ENCODE peak calls at places on chromosomes 11 and 22, in six cellular contexts. One of them, this sample, is unnamed.
A peak's percentile ranks its signal among the peaks of the same experiment; 100 is the strongest.

GRCh38 chr11:130560000-130560852 is 111.8 kb downstream of the ADAMTS15 start:
- DNase-seq in astrocyte of the spinal cord: no peak
- DNase-seq in lower lobe of right lung: no peak
- DNase-seq in mucosa of descending colon: no peak
- DNase-seq in adrenal gland: peak; percentile 25
- DNase-seq in fibroblast of the aortic adventitia: no peak
- DNase-seq in this sample: no peak

GRCh38 chr11:58659404-58659803 is 36.9 kb downstream of the CNTF start:
- DNase-seq in fibroblast of the aortic adventitia: no peak
- DNase-seq in lower lobe of right lung: no peak
- DNase-seq in mucosa of descending colon: no peak
- DNase-seq in adrenal gland: no peak
- DNase-seq in astrocyte of the spinal cord: no peak
- DNase-seq in this sample: no peak

GRCh38 chr11:121648306-121648705 is 195.5 kb upstream of the SORL1-AS1 start:
- DNase-seq in adrenal gland: no peak
- DNase-seq in mucosa of descending colon: no peak
- DNase-seq in lower lobe of right lung: no peak
- DNase-seq in fibroblast of the aortic adventitia: no peak
- DNase-seq in astrocyte of the spinal cord: no peak
- DNase-seq in this sample: no peak

GRCh38 chr11:79383874-79384273 is 57.0 kb downstream of the TENM4 start:
- DNase-seq in lower lobe of right lung: no peak
- DNase-seq in adrenal gland: no peak
- DNase-seq in astrocyte of the spinal cord: no peak
- DNase-seq in mucosa of descending colon: no peak
- DNase-seq in fibroblast of the aortic adventitia: no peak
- DNase-seq in this sample: no peak

GRCh38 chr22:38316340-38317236 is 645 bp downstream of the CSNK1E start:
- DNase-seq in fibroblast of the aortic adventitia: peak; percentile 58
- DNase-seq in lower lobe of right lung: peak; percentile 77
- DNase-seq in astrocyte of the spinal cord: peak; percentile 66
- DNase-seq in mucosa of descending colon: peak; percentile 80
- DNase-seq in adrenal gland: peak; percentile 76
- DNase-seq in this sample: peak; percentile 81

GRCh38 chr11:34594603-34595002 is 26.3 kb upstream of the EHF start:
- DNase-seq in mucosa of descending colon: no peak
- DNase-seq in lower lobe of right lung: no peak
- DNase-seq in astrocyte of the spinal cord: no peak
- DNase-seq in adrenal gland: no peak
- DNase-seq in fibroblast of the aortic adventitia: no peak
- DNase-seq in this sample: no peak

GRCh38 chr22:37060801-37061610 is 9.5 kb downstream of the KCTD17 start:
- DNase-seq in lower lobe of right lung: no peak
- DNase-seq in fibroblast of the aortic adventitia: no peak
- DNase-seq in adrenal gland: no peak
- DNase-seq in mucosa of descending colon: no peak
- DNase-seq in astrocyte of the spinal cord: no peak
- DNase-seq in this sample: no peak

GRCh38 chr11:132202621-132203020 is 832.2 kb downstream of the NTM start:
- DNase-seq in fibroblast of the aortic adventitia: peak; percentile 22
- DNase-seq in astrocyte of the spinal cord: peak; percentile 62
- DNase-seq in mucosa of descending colon: no peak
- DNase-seq in adrenal gland: no peak
- DNase-seq in lower lobe of right lung: no peak
- DNase-seq in this sample: no peak

GRCh38 chr11:130631119-130631518 is 182.7 kb downstream of the ADAMTS15 start:
- DNase-seq in mucosa of descending colon: no peak
- DNase-seq in fibroblast of the aortic adventitia: peak; percentile 85
- DNase-seq in adrenal gland: no peak
- DNase-seq in lower lobe of right lung: no peak
- DNase-seq in astrocyte of the spinal cord: peak; percentile 92
- DNase-seq in this sample: no peak

GRCh38 chr11:7635137-7635536 is 38.2 kb downstream of the CYB5R2 start:
- DNase-seq in fibroblast of the aortic adventitia: no peak
- DNase-seq in mucosa of descending colon: no peak
- DNase-seq in lower lobe of right lung: no peak
- DNase-seq in astrocyte of the spinal cord: no peak
- DNase-seq in adrenal gland: no peak
- DNase-seq in this sample: no peak

GRCh38 chr11:39304586-39304985 is 2154.9 kb downstream of the LRRC4C start:
- DNase-seq in adrenal gland: no peak
- DNase-seq in mucosa of descending colon: no peak
- DNase-seq in fibroblast of the aortic adventitia: no peak
- DNase-seq in astrocyte of the spinal cord: no peak
- DNase-seq in lower lobe of right lung: no peak
- DNase-seq in this sample: no peak

GRCh38 chr11:66081505-66081904 is 11.4 kb downstream of the PACS1 start:
- DNase-seq in mucosa of descending colon: peak; percentile 50
- DNase-seq in adrenal gland: peak; percentile 47
- DNase-seq in lower lobe of right lung: peak; percentile 83
- DNase-seq in fibroblast of the aortic adventitia: no peak
- DNase-seq in astrocyte of the spinal cord: no peak
- DNase-seq in this sample: peak; percentile 77

GRCh38 chr11:24234822-24235508 is 261.9 kb upstream of the LUZP2 start:
- DNase-seq in astrocyte of the spinal cord: peak; percentile 28
- DNase-seq in mucosa of descending colon: peak; percentile 64
- DNase-seq in adrenal gland: no peak
- DNase-seq in fibroblast of the aortic adventitia: no peak
- DNase-seq in lower lobe of right lung: peak; percentile 45
- DNase-seq in this sample: no peak

GRCh38 chr11:28874706-28875105 is 766.5 kb downstream of the METTL15 start:
- DNase-seq in adrenal gland: no peak
- DNase-seq in fibroblast of the aortic adventitia: no peak
- DNase-seq in lower lobe of right lung: no peak
- DNase-seq in mucosa of descending colon: no peak
- DNase-seq in astrocyte of the spinal cord: no peak
- DNase-seq in this sample: no peak

GRCh38 chr11:80822248-80822647 is 1381.4 kb upstream of the TENM4 start:
- DNase-seq in adrenal gland: no peak
- DNase-seq in mucosa of descending colon: no peak
- DNase-seq in fibroblast of the aortic adventitia: no peak
- DNase-seq in lower lobe of right lung: no peak
- DNase-seq in astrocyte of the spinal cord: no peak
- DNase-seq in this sample: no peak

GRCh38 chr11:27524155-27524554 is 17.6 kb upstream of the LIN7C start:
- DNase-seq in lower lobe of right lung: no peak
- DNase-seq in astrocyte of the spinal cord: peak; percentile 35
- DNase-seq in fibroblast of the aortic adventitia: peak; percentile 30
- DNase-seq in adrenal gland: no peak
- DNase-seq in mucosa of descending colon: no peak
- DNase-seq in this sample: no peak

GRCh38 chr11:122398167-122398566 is 257.4 kb upstream of the UBASH3B start:
- DNase-seq in adrenal gland: peak; percentile 30
- DNase-seq in lower lobe of right lung: no peak
- DNase-seq in fibroblast of the aortic adventitia: peak; percentile 64
- DNase-seq in mucosa of descending colon: no peak
- DNase-seq in astrocyte of the spinal cord: no peak
- DNase-seq in this sample: no peak

GRCh38 chr11:1309498-1310314 is at the start of gene TOLLIP:
- DNase-seq in mucosa of descending colon: peak; percentile 99
- DNase-seq in astrocyte of the spinal cord: peak; percentile 89
- DNase-seq in lower lobe of right lung: peak; percentile 97
- DNase-seq in fibroblast of the aortic adventitia: peak; percentile 90
- DNase-seq in adrenal gland: peak; percentile 95
- DNase-seq in this sample: peak; percentile 99

GRCh38 chr11:128555606-128556005 is 31.8 kb downstream of the ETS1 start:
- DNase-seq in lower lobe of right lung: no peak
- DNase-seq in mucosa of descending colon: peak; percentile 43
- DNase-seq in adrenal gland: no peak
- DNase-seq in fibroblast of the aortic adventitia: no peak
- DNase-seq in astrocyte of the spinal cord: no peak
- DNase-seq in this sample: no peak

GRCh38 chr11:27423125-27423524 is 49.5 kb downstream of the LGR4 start:
- DNase-seq in mucosa of descending colon: no peak
- DNase-seq in lower lobe of right lung: no peak
- DNase-seq in astrocyte of the spinal cord: no peak
- DNase-seq in adrenal gland: peak; percentile 22
- DNase-seq in fibroblast of the aortic adventitia: peak; percentile 88
- DNase-seq in this sample: no peak

GRCh38 chr22:49215840-49216239 is 611.8 kb downstream of the BRD1 start:
- DNase-seq in lower lobe of right lung: peak; percentile 13
- DNase-seq in mucosa of descending colon: no peak
- DNase-seq in adrenal gland: no peak
- DNase-seq in fibroblast of the aortic adventitia: no peak
- DNase-seq in astrocyte of the spinal cord: no peak
- DNase-seq in this sample: no peak

GRCh38 chr11:2208691-2209369 is 37.2 kb upstream of the TH start:
- DNase-seq in fibroblast of the aortic adventitia: no peak
- DNase-seq in mucosa of descending colon: peak; percentile 39
- DNase-seq in adrenal gland: peak; percentile 13
- DNase-seq in lower lobe of right lung: peak; percentile 54
- DNase-seq in astrocyte of the spinal cord: no peak
- DNase-seq in this sample: no peak

GRCh38 chr11:73263640-73264039 is 8.5 kb upstream of the P2RY6 start:
- DNase-seq in fibroblast of the aortic adventitia: no peak
- DNase-seq in adrenal gland: no peak
- DNase-seq in mucosa of descending colon: no peak
- DNase-seq in lower lobe of right lung: no peak
- DNase-seq in astrocyte of the spinal cord: no peak
- DNase-seq in this sample: no peak

GRCh38 chr22:39574779-39575551 is 4.4 kb downstream of the CACNA1I start:
- DNase-seq in fibroblast of the aortic adventitia: peak; percentile 69
- DNase-seq in adrenal gland: peak; percentile 97
- DNase-seq in astrocyte of the spinal cord: peak; percentile 93
- DNase-seq in lower lobe of right lung: no peak
- DNase-seq in mucosa of descending colon: no peak
- DNase-seq in this sample: no peak

GRCh38 chr11:102620858-102621561 is 4.1 kb downstream of the MMP20 start:
- DNase-seq in fibroblast of the aortic adventitia: peak; percentile 88
- DNase-seq in astrocyte of the spinal cord: peak; percentile 74
- DNase-seq in adrenal gland: no peak
- DNase-seq in mucosa of descending colon: no peak
- DNase-seq in lower lobe of right lung: no peak
- DNase-seq in this sample: peak; percentile 81

GRCh38 chr11:22785251-22785650 is 44.4 kb downstream of the SVIP start:
- DNase-seq in mucosa of descending colon: no peak
- DNase-seq in fibroblast of the aortic adventitia: peak; percentile 56
- DNase-seq in lower lobe of right lung: no peak
- DNase-seq in astrocyte of the spinal cord: peak; percentile 18
- DNase-seq in adrenal gland: no peak
- DNase-seq in this sample: no peak

GRCh38 chr11:117919326-117920275 is 9.6 kb downstream of the TMPRSS13 start:
- DNase-seq in adrenal gland: peak; percentile 3
- DNase-seq in mucosa of descending colon: no peak
- DNase-seq in astrocyte of the spinal cord: no peak
- DNase-seq in fibroblast of the aortic adventitia: no peak
- DNase-seq in lower lobe of right lung: no peak
- DNase-seq in this sample: no peak

GRCh38 chr11:124751391-124751740 is 689 bp downstream of the VSIG2 start:
- DNase-seq in astrocyte of the spinal cord: no peak
- DNase-seq in fibroblast of the aortic adventitia: no peak
- DNase-seq in adrenal gland: no peak
- DNase-seq in mucosa of descending colon: peak; percentile 48
- DNase-seq in lower lobe of right lung: no peak
- DNase-seq in this sample: no peak
- H3K4me3 ChIP-seq in astrocyte of the spinal cord: no peak overlapping the region
- H3K4me3 ChIP-seq in fibroblast of the aortic adventitia: no peak overlapping the region
- H3K4me3 ChIP-seq in adrenal gland: no peak overlapping the region
- H3K4me3 ChIP-seq in mucosa of descending colon: peak overlapping the region; percentile 38
- H3K4me3 ChIP-seq in lower lobe of right lung: peak overlapping the region; percentile 49
- H3K4me3 ChIP-seq in this sample: no peak overlapping the region

DNA sequence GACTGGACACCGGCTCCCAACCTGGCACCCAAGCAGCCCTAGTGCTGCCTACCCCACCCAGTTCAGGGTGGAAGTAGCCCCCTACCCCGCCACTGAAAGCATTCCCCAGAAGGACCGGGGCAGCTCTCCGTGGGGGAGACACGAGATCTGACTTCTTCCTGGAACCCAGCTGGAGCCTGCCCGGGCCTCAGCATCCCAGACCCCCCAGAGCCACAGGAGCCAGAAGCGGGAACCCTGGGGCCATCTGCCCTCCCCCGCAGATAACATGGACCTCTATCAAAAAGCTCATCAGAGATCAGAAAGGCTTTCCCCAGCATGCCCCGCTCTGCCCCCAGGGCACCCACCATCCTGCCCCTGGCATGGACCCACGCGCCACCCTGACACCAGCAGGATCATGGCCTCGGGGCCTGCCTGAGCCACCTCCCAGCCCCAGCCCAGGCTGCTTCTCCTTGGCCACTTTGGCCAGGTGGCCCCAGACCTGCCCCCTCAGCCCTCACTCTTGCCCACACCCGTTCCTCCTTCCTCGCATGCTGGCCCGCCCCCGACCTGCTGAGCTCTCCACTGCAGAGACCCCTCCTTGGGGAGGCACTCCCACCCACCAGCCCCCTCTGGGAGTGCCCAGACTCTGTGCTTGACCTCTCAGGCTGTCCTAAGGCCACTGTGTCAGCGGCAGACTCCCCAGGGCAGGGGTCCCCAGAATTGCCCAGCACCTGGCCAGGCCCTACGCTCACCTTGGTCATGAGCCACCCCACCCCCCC is 17.1 kb downstream of the WNT7B start:
- DNase-seq in mucosa of descending colon: no peak
- DNase-seq in astrocyte of the spinal cord: no peak
- DNase-seq in lower lobe of right lung: no peak
- DNase-seq in fibroblast of the aortic adventitia: no peak
- DNase-seq in adrenal gland: no peak
- DNase-seq in this sample: no peak
- H3K4me3 ChIP-seq in mucosa of descending colon: no peak overlapping the region
- H3K4me3 ChIP-seq in astrocyte of the spinal cord: no peak overlapping the region
- H3K4me3 ChIP-seq in lower lobe of right lung: no peak overlapping the region
- H3K4me3 ChIP-seq in fibroblast of the aortic adventitia: no peak overlapping the region
- H3K4me3 ChIP-seq in adrenal gland: no peak overlapping the region
- H3K4me3 ChIP-seq in this sample: no peak overlapping the region

GRCh38 chr11:111541209-111542061 is 915 bp downstream of the LAYN start:
- DNase-seq in mucosa of descending colon: peak; percentile 29
- DNase-seq in lower lobe of right lung: peak; percentile 60
- DNase-seq in astrocyte of the spinal cord: peak; percentile 82
- DNase-seq in fibroblast of the aortic adventitia: peak; percentile 66
- DNase-seq in adrenal gland: peak; percentile 62
- DNase-seq in this sample: peak; percentile 87

GRCh38 chr11:111540921-111541208 is 345 bp downstream of the LAYN start:
- DNase-seq in astrocyte of the spinal cord: no peak
- DNase-seq in mucosa of descending colon: no peak
- DNase-seq in lower lobe of right lung: no peak
- DNase-seq in adrenal gland: no peak
- DNase-seq in fibroblast of the aortic adventitia: peak; percentile 15
- DNase-seq in this sample: no peak

GRCh38 chr11:111540114-111540920 is at the start of gene LAYN:
- DNase-seq in lower lobe of right lung: peak; percentile 70
- DNase-seq in astrocyte of the spinal cord: peak; percentile 61
- DNase-seq in fibroblast of the aortic adventitia: peak; percentile 26
- DNase-seq in adrenal gland: peak; percentile 22
- DNase-seq in mucosa of descending colon: peak; percentile 53
- DNase-seq in this sample: peak; percentile 77

GRCh38 chr11:111538407-111539114 is 2.0 kb upstream of the LAYN start:
- DNase-seq in lower lobe of right lung: no peak
- DNase-seq in fibroblast of the aortic adventitia: no peak
- DNase-seq in astrocyte of the spinal cord: no peak
- DNase-seq in mucosa of descending colon: no peak
- DNase-seq in adrenal gland: no peak
- DNase-seq in this sample: no peak

GRCh38 chr11:111539426-111540113 is 950 bp upstream of the LAYN start:
- DNase-seq in lower lobe of right lung: no peak
- DNase-seq in mucosa of descending colon: no peak
- DNase-seq in adrenal gland: no peak
- DNase-seq in fibroblast of the aortic adventitia: no peak
- DNase-seq in astrocyte of the spinal cord: no peak
- DNase-seq in this sample: no peak
- H3K4me3 ChIP-seq in lower lobe of right lung: peak overlapping the region; percentile 71
- H3K4me3 ChIP-seq in mucosa of descending colon: no peak overlapping the region
- H3K4me3 ChIP-seq in adrenal gland: no peak overlapping the region
- H3K4me3 ChIP-seq in fibroblast of the aortic adventitia: peak overlapping the region; percentile 68
- H3K4me3 ChIP-seq in astrocyte of the spinal cord: peak overlapping the region; percentile 67
- H3K4me3 ChIP-seq in this sample: peak overlapping the region; percentile 45

GRCh38 chr11:113664069-113664980 is 41.8 kb downstream of the TMPRSS5 start:
- DNase-seq in mucosa of descending colon: no peak
- DNase-seq in astrocyte of the spinal cord: peak; percentile 78
- DNase-seq in lower lobe of right lung: no peak
- DNase-seq in adrenal gland: no peak
- DNase-seq in fibroblast of the aortic adventitia: peak; percentile 30
- DNase-seq in this sample: no peak
- H3K4me3 ChIP-seq in mucosa of descending colon: no peak overlapping the region
- H3K4me3 ChIP-seq in astrocyte of the spinal cord: no peak overlapping the region
- H3K4me3 ChIP-seq in lower lobe of right lung: no peak overlapping the region
- H3K4me3 ChIP-seq in adrenal gland: no peak overlapping the region
- H3K4me3 ChIP-seq in fibroblast of the aortic adventitia: no peak overlapping the region
- H3K4me3 ChIP-seq in this sample: no peak overlapping the region

This sample was measured in aorta.